ENCODE peak calls at places on chromosomes 1 and 21, in nine cellular contexts. I, Y, A, N, L, B, M, H and F are unnamed samples.

GRCh38 chr1:235532350-235532749 is 28.1 kb upstream of the B3GALNT2 start:
- DNase-seq in I (no peak), Y (no peak), A (no peak), N (no peak), L (no peak), B (no peak), M (no peak), H (no peak), F (no peak)

GRCh38 chr21:37045139-37045538 is 27.7 kb downstream of the PIGP start:
- DNase-seq in I (no peak), Y (no peak), A (no peak), N (no peak), L (peak; percentile 27), B (no peak), M (no peak), H (no peak), F (no peak)

GRCh38 chr1:22636369-22636768 is at the start of gene C1QA:
- DNase-seq in I (no peak), Y (no peak), A (no peak), N (no peak), L (no peak), B (no peak), M (no peak), H (peak; percentile 87), F (no peak)

GRCh38 chr1:204431310-204432184 is 19.9 kb upstream of the PPP1R15B start:
- DNase-seq in I (peak; percentile 62), Y (peak; percentile 43), A (peak; percentile 65), N (peak; percentile 84), L (peak; percentile 85), B (no peak), M (peak; percentile 76), H (peak; percentile 92), F (peak; percentile 82)

GRCh38 chr1:230744382-230744781 is 2.8 kb upstream of the CAPN9 start:
- DNase-seq in I (no peak), Y (no peak), A (peak; percentile 39), N (no peak), L (no peak), B (no peak), M (no peak), H (no peak), F (no peak)

GRCh38 chr1:95007687-95008086 is 65.1 kb downstream of the ALG14 start:
- DNase-seq in I (no peak), Y (no peak), A (no peak), N (no peak), L (no peak), B (no peak), M (no peak), H (no peak), F (no peak)

GRCh38 chr1:184218436-184218835 is 166.9 kb downstream of the TSEN15 start:
- DNase-seq in I (no peak), Y (no peak), A (no peak), N (no peak), L (no peak), B (no peak), M (no peak), H (no peak), F (no peak)

GRCh38 chr1:999797-1000356 is at the start of gene HES4:
- DNase-seq in I (peak; percentile 92), Y (no peak), A (peak; percentile 75), N (peak; percentile 98), L (peak; percentile 80), B (peak; percentile 93), M (peak; percentile 91), H (peak; percentile 87), F (peak; percentile 88)

GRCh38 chr21:44505673-44506278 is 34.2 kb downstream of the KRTAP10-1 start:
- DNase-seq in I (no peak), Y (no peak), A (no peak), N (no peak), L (no peak), B (no peak), M (no peak), H (no peak), F (no peak)

GRCh38 chr1:83960669-83961277 is 38.2 kb downstream of the TTLL7 start:
- DNase-seq in I (no peak), Y (no peak), A (no peak), N (no peak), L (no peak), B (no peak), M (no peak), H (no peak), F (no peak)

GRCh38 chr1:167720965-167721616 is 691 bp upstream of the MPZL1 start:
- DNase-seq in I (no peak), Y (no peak), A (no peak), N (peak; percentile 35), L (peak; percentile 58), B (no peak), M (no peak), H (no peak), F (no peak)

GRCh38 chr1:21655748-21656147 is 13.4 kb downstream of the RAP1GAP start:
- DNase-seq in I (no peak), Y (no peak), A (no peak), N (peak; percentile 56), L (no peak), B (no peak), M (peak; percentile 85), H (peak; percentile 38), F (no peak)

GRCh38 chr1:46301406-46302090 is 1.9 kb downstream of the LRRC41 start:
- DNase-seq in I (peak; percentile 29), Y (no peak), A (no peak), N (peak; percentile 31), L (no peak), B (no peak), M (peak; percentile 48), H (no peak), F (peak; percentile 23)

GRCh38 chr1:111769517-111770146 is 13.9 kb downstream of the DDX20 start:
- DNase-seq in I (no peak), Y (no peak), A (peak; percentile 41), N (peak; percentile 57), L (peak; percentile 76), B (no peak), M (no peak), H (no peak), F (peak; percentile 62)

GRCh38 chr1:153728305-153729066 is 636 bp downstream of the INTS3 start:
- DNase-seq in I (peak; percentile 19), Y (no peak), A (no peak), N (peak; percentile 79), L (no peak), B (no peak), M (peak; percentile 69), H (peak; percentile 88), F (no peak)

GRCh38 chr1:231971397-231972233 is 345.0 kb downstream of the DISC1 start:
- DNase-seq in I (no peak), Y (no peak), A (no peak), N (no peak), L (no peak), B (no peak), M (no peak), H (no peak), F (no peak)

GRCh38 chr1:85091647-85092295 is 43.5 kb upstream of the MCOLN3 start:
- DNase-seq in I (no peak), Y (no peak), A (no peak), N (no peak), L (no peak), B (no peak), M (no peak), H (no peak), F (no peak)

GRCh38 chr1:236523704-236524141 is at the start of gene LGALS8:
- DNase-seq in I (peak; percentile 66), Y (peak; percentile 41), A (peak; percentile 53), N (peak; percentile 69), L (peak; percentile 82), B (peak; percentile 80), M (peak; percentile 67), H (peak; percentile 98), F (peak; percentile 84)

GRCh38 chr1:55252942-55253589 is 37.9 kb upstream of the USP24 start:
- DNase-seq in I (no peak), Y (no peak), A (no peak), N (no peak), L (no peak), B (no peak), M (no peak), H (no peak), F (no peak)

GRCh38 chr1:247906504-247907047 is 11.2 kb downstream of the OR2W3 start:
- DNase-seq in I (no peak), Y (no peak), A (no peak), N (no peak), L (peak; percentile 40), B (no peak), M (no peak), H (no peak), F (no peak)

GRCh38 chr21:32578107-32578691 is 7.1 kb downstream of the TCP10L start:
- DNase-seq in I (no peak), Y (no peak), A (no peak), N (peak; percentile 71), L (no peak), B (no peak), M (peak; percentile 79), H (no peak), F (no peak)
- TF ChIP-seq CTCF in I (no peak), Y (no peak), A (peak; percentile 47), N (peak; percentile 70), L (no peak), B (peak; percentile 19), M (peak; percentile 79), H (no peak), F (peak; percentile 3)

DNA sequence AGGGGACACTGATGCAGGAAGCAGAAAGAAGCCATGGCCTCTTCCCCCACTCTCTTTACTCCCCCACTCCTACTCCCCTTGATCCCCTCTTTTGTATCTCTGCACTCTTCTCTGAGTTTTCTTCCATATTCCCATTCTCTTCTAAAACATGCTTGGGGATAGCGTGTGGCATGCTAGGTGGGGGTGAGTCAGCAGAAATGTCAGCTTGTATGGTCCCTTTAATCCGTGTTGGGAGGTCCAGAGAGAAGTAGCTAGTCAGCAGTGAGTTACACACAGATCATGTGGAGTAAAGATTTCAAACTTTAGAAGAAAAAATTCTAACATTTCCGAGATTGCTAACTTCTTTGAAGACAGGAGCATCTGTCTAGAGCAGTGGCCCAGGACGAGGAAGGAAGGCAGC is 4.0 kb upstream of the KCNK1 start:
- DNase-seq in I (no peak), Y (no peak), A (no peak), N (no peak), L (no peak), B (no peak), M (no peak), H (no peak), F (no peak)
- TF ChIP-seq CTCF in I (no peak), Y (no peak), A (no peak), N (no peak), L (no peak), B (no peak), M (no peak), H (no peak), F (no peak)

GRCh38 chr1:157724537-157725213 is 24.1 kb upstream of the FCRL3 start:
- DNase-seq in I (no peak), Y (no peak), A (no peak), N (no peak), L (no peak), B (no peak), M (no peak), H (no peak), F (no peak)
- TF ChIP-seq CTCF in I (no peak), Y (no peak), A (no peak), N (no peak), L (no peak), B (no peak), M (no peak), H (no peak), F (no peak)

DNA sequence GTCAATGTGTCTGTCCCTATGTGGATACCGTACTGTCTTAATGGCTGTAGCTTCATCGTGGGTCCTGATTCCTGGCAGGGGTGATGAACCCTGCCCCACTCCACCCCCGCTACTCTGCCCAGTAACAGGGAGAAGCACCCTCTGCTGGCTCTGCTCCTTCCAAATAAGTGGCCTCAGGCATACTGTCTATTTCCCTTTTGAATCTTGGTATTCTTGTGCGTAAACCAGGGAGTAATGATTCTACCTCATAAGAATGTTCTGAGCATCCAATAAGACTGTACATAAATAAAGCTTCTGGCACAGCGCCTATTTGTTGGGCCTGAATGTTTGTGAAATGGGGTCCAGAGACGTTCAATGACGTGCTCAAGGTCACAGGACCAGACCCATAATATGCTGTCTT is 35.2 kb upstream of the CTPS1 start:
- DNase-seq in I (no peak), Y (no peak), A (peak; percentile 76), N (no peak), L (no peak), B (no peak), M (no peak), H (no peak), F (no peak)
- TF ChIP-seq CTCF in I (no peak), Y (no peak), A (no peak), N (no peak), L (no peak), B (peak; percentile 42), M (no peak), H (no peak), F (no peak)